ENCODE peak calls at places on chromosome 4, in six cellular contexts. One of them, this sample, is unnamed. For H3K36me3, the result is how much of the 10 kb centered on the place peaks cover.

GRCh38 chr4:122665148-122665547 is 44.3 kb upstream of the IL21 start:
- DNase-seq in colonic mucosa: no peak
- DNase-seq in mammary epithelial cell: no peak
- DNase-seq in suprapubic skin: no peak
- DNase-seq in upper lobe of left lung: no peak
- DNase-seq in Panc1: no peak
- DNase-seq in this sample: no peak

GRCh38 chr4:74539043-74539790 is 94.3 kb downstream of the AREG start:
- DNase-seq in colonic mucosa: no peak
- DNase-seq in mammary epithelial cell: peak
- DNase-seq in suprapubic skin: no peak
- DNase-seq in upper lobe of left lung: no peak
- DNase-seq in Panc1: no peak
- DNase-seq in this sample: no peak

GRCh38 chr4:118776166-118776954 is 59.6 kb downstream of the SEC24D start:
- DNase-seq in colonic mucosa: no peak
- DNase-seq in mammary epithelial cell: peak
- DNase-seq in suprapubic skin: no peak
- DNase-seq in upper lobe of left lung: no peak
- DNase-seq in Panc1: no peak
- DNase-seq in this sample: no peak

GRCh38 chr4:98887137-98887536 is 41.8 kb downstream of the EIF4E start:
- DNase-seq in colonic mucosa: no peak
- DNase-seq in mammary epithelial cell: no peak
- DNase-seq in suprapubic skin: no peak
- DNase-seq in upper lobe of left lung: no peak
- DNase-seq in Panc1: no peak
- DNase-seq in this sample: no peak

GRCh38 chr4:1218892-1219552 is 29.9 kb downstream of the CTBP1 start:
- DNase-seq in colonic mucosa: no peak
- DNase-seq in mammary epithelial cell: no peak
- DNase-seq in suprapubic skin: no peak
- DNase-seq in upper lobe of left lung: no peak
- DNase-seq in Panc1: no peak
- DNase-seq in this sample: no peak

GRCh38 chr4:3290476-3290875 is 2.3 kb upstream of the RGS12 start:
- DNase-seq in colonic mucosa: peak
- DNase-seq in mammary epithelial cell: no peak
- DNase-seq in suprapubic skin: peak
- DNase-seq in upper lobe of left lung: no peak
- DNase-seq in Panc1: no peak
- DNase-seq in this sample: no peak

GRCh38 chr4:108116423-108117168 is 52.1 kb downstream of the LEF1 start:
- DNase-seq in colonic mucosa: no peak
- DNase-seq in mammary epithelial cell: no peak
- DNase-seq in suprapubic skin: no peak
- DNase-seq in upper lobe of left lung: no peak
- DNase-seq in Panc1: no peak
- DNase-seq in this sample: no peak

GRCh38 chr4:54661686-54662085 is 3.9 kb downstream of the KIT start:
- DNase-seq in colonic mucosa: no peak
- DNase-seq in mammary epithelial cell: peak
- DNase-seq in suprapubic skin: no peak
- DNase-seq in upper lobe of left lung: no peak
- DNase-seq in Panc1: no peak
- DNase-seq in this sample: no peak

GRCh38 chr4:10684631-10685030 is at the start of gene CLNK:
- DNase-seq in colonic mucosa: no peak
- DNase-seq in mammary epithelial cell: no peak
- DNase-seq in suprapubic skin: no peak
- DNase-seq in upper lobe of left lung: no peak
- DNase-seq in Panc1: no peak
- DNase-seq in this sample: no peak

GRCh38 chr4:2266181-2266580 is 4.3 kb upstream of the MXD4 start:
- DNase-seq in colonic mucosa: peak
- DNase-seq in mammary epithelial cell: no peak
- DNase-seq in suprapubic skin: no peak
- DNase-seq in upper lobe of left lung: peak
- DNase-seq in Panc1: no peak
- DNase-seq in this sample: no peak

DNA sequence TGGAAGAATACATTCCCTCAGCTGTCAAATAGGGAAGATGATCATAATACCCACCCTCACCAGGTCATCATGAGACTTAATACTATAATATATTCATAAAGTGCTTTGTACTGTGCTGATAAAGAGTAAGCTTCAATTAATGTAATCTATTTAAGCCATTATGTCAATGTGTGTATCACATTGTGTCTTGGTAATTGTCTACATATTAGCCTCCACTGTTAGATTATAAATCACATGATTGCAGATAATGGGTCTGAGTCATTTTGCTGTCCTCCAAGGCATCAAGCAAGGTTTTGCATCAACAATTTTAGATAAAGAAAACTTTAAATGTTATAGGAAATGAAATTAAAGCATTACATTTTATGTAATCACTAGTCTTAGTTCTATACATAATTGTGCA is 45.2 kb upstream of the CEP135 start:
- DNase-seq in colonic mucosa: no peak
- DNase-seq in mammary epithelial cell: no peak
- DNase-seq in suprapubic skin: no peak
- DNase-seq in upper lobe of left lung: no peak
- DNase-seq in Panc1: no peak
- DNase-seq in this sample: no peak
- H3K36me3 ChIP-seq in colonic mucosa: under half
- H3K36me3 ChIP-seq in mammary epithelial cell: under half
- H3K36me3 ChIP-seq in suprapubic skin: under half
- H3K36me3 ChIP-seq in upper lobe of left lung: under half
- H3K36me3 ChIP-seq in Panc1: under half
- H3K36me3 ChIP-seq in this sample: under half

GRCh38 chr4:53378171-53378482 is 686 bp downstream of the FIP1L1 start:
- DNase-seq in colonic mucosa: no peak
- DNase-seq in mammary epithelial cell: no peak
- DNase-seq in suprapubic skin: no peak
- DNase-seq in upper lobe of left lung: no peak
- DNase-seq in Panc1: no peak
- DNase-seq in this sample: no peak
- H3K27ac ChIP-seq in colonic mucosa: peak
- H3K27ac ChIP-seq in mammary epithelial cell: peak
- H3K27ac ChIP-seq in suprapubic skin: peak
- H3K27ac ChIP-seq in upper lobe of left lung: peak
- H3K27ac ChIP-seq in Panc1: peak
- H3K27ac ChIP-seq in this sample: peak

DNA sequence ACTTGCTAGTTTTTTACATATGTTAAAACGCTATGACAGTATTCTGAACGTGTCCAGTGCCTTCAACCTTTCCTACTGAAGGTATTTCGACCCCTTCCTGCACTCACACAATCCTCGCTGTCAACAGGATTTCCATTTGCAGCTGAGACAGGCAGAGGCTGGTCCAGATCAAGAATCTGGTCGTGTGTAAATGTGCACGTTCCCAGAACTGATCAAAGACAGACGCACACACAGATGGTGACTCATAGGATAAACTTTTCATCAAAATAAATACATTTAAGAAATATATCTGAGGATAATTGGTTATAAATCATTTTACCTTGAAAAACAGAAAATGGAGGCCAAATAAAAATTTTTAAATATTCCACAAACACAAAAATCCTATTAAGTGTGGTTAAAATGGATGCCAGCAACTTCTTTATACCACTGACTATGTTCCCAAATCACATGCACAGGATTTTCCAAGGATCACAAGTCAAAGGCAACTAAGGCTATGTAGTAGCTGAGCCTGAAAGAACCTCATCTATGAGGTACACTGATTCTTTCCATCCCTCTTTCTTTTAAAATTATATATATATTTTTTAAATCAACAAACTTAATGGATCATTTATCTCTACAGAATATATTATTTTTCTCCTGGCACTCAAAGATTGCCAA is 85.9 kb downstream of the RNF150 start:
- DNase-seq in colonic mucosa: no peak
- DNase-seq in mammary epithelial cell: no peak
- DNase-seq in suprapubic skin: no peak
- DNase-seq in upper lobe of left lung: no peak
- DNase-seq in Panc1: no peak
- DNase-seq in this sample: no peak
- TF ChIP-seq CTCF in colonic mucosa: no peak
- TF ChIP-seq CTCF in mammary epithelial cell: no peak
- TF ChIP-seq CTCF in suprapubic skin: no peak
- TF ChIP-seq CTCF in upper lobe of left lung: no peak
- TF ChIP-seq CTCF in Panc1: no peak
- TF ChIP-seq CTCF in this sample: no peak

GRCh38 chr4:154566639-154567204 is 3.9 kb downstream of the FGB start:
- DNase-seq in colonic mucosa: no peak
- DNase-seq in mammary epithelial cell: peak
- DNase-seq in suprapubic skin: no peak
- DNase-seq in upper lobe of left lung: no peak
- DNase-seq in Panc1: no peak
- DNase-seq in this sample: no peak
- H3K36me3 ChIP-seq in colonic mucosa: under half
- H3K36me3 ChIP-seq in mammary epithelial cell: under half
- H3K36me3 ChIP-seq in suprapubic skin: under half
- H3K36me3 ChIP-seq in upper lobe of left lung: under half
- H3K36me3 ChIP-seq in Panc1: under half
- H3K36me3 ChIP-seq in this sample: under half